ENCODE peak calls at places on chromosomes 7 and 10, in five cellular contexts. J, C, Y, S and K are unnamed samples.

GRCh38 chr10:17652585-17652984 is 8.6 kb downstream of the STAM start:
- DNase-seq in J (no peak), C (no peak), Y (no peak), S (no peak), K (no peak)

GRCh38 chr10:201328-201771 is 66.1 kb downstream of the ZMYND11 start:
- DNase-seq in J (no peak), C (no peak), Y (no peak), S (no peak), K (no peak)

GRCh38 chr10:14889318-14889717 is 10.7 kb downstream of the SUV39H2 start:
- DNase-seq in J (no peak), C (no peak), Y (no peak), S (no peak), K (no peak)

GRCh38 chr7:51069411-51070083 is 247.1 kb downstream of the COBL start:
- DNase-seq in J (no peak), C (no peak), Y (no peak), S (no peak), K (no peak)

GRCh38 chr10:108970016-108970415 is 953.3 kb downstream of the XPNPEP1 start:
- DNase-seq in J (no peak), C (peak), Y (no peak), S (no peak), K (peak)

GRCh38 chr10:33307835-33308234 is 26.6 kb downstream of the NRP1 start:
- DNase-seq in J (no peak), C (no peak), Y (no peak), S (no peak), K (no peak)

GRCh38 chr10:48343871-48344598 is 37.6 kb downstream of the MAPK8 start:
- DNase-seq in J (no peak), C (no peak), Y (no peak), S (no peak), K (no peak)

GRCh38 chr10:125849448-125849847 is 26.1 kb downstream of the BCCIP start:
- DNase-seq in J (no peak), C (no peak), Y (no peak), S (no peak), K (no peak)

GRCh38 chr7:29606287-29606721 is 42.7 kb downstream of the PRR15 start:
- DNase-seq in J (no peak), C (no peak), Y (no peak), S (no peak), K (no peak)

GRCh38 chr7:95865716-95866371 is 93.5 kb downstream of the DYNC1I1 start:
- DNase-seq in J (no peak), C (peak), Y (no peak), S (no peak), K (peak)

GRCh38 chr7:122166708-122167107 is 22.7 kb upstream of the AASS start:
- DNase-seq in J (no peak), C (no peak), Y (no peak), S (no peak), K (no peak)

GRCh38 chr7:33050425-33051318 is 11.9 kb downstream of the NT5C3A start:
- DNase-seq in J (no peak), C (peak), Y (peak), S (no peak), K (no peak)

GRCh38 chr7:100493476-100494264 is 9.9 kb downstream of the NYAP1 start:
- DNase-seq in J (no peak), C (peak), Y (peak), S (peak), K (no peak)

GRCh38 chr10:72186633-72187330 is 29.0 kb upstream of the ANAPC16 start:
- DNase-seq in J (no peak), C (no peak), Y (no peak), S (no peak), K (no peak)

GRCh38 chr10:75191821-75192568 is 18.6 kb upstream of the VDAC2 start:
- DNase-seq in J (no peak), C (no peak), Y (no peak), S (no peak), K (no peak)

GRCh38 chr10:125134916-125135770 is 25.2 kb downstream of the CTBP2 start:
- DNase-seq in J (no peak), C (no peak), Y (no peak), S (no peak), K (no peak)

GRCh38 chr10:127216786-127217185 is 20.4 kb upstream of the INSYN2A start:
- DNase-seq in J (no peak), C (no peak), Y (no peak), S (no peak), K (no peak)

GRCh38 chr7:25739096-25739495 is 412.9 kb upstream of the NFE2L3 start:
- DNase-seq in J (no peak), C (no peak), Y (no peak), S (no peak), K (no peak)

GRCh38 chr10:44801383-44802327 is 109.5 kb upstream of the TMEM72 start:
- DNase-seq in J (no peak), C (no peak), Y (peak), S (no peak), K (no peak)

GRCh38 chr10:5413012-5413938 is 918 bp downstream of the NET1 start:
- DNase-seq in J (no peak), C (peak), Y (no peak), S (no peak), K (peak)